ENCODE peak calls at places on chromosomes 11 and 22, in ten cellular contexts. P, K, C, R, F, I, X, S, H and Z are unnamed samples.

GRCh38 chr22:40123387-40123786 is 54.3 kb upstream of the TNRC6B start:
- DNase-seq in P (no peak), K (no peak), C (peak), R (no peak), F (no peak), I (no peak), X (no peak), S (no peak), H (no peak), Z (no peak)

GRCh38 chr11:62922653-62923371 is 1.6 kb upstream of the CHRM1 start:
- DNase-seq in P (no peak), K (no peak), C (no peak), R (no peak), F (no peak), I (no peak), X (no peak), S (peak), H (no peak), Z (no peak)

GRCh38 chr11:129960216-129961214 is 42.1 kb downstream of the PRDM10 start:
- DNase-seq in P (no peak), K (no peak), C (no peak), R (no peak), F (peak), I (no peak), X (no peak), S (no peak), H (no peak), Z (no peak)

GRCh38 chr11:27353593-27354358 is 9.2 kb downstream of the CCDC34 start:
- DNase-seq in P (no peak), K (no peak), C (no peak), R (no peak), F (no peak), I (no peak), X (no peak), S (no peak), H (no peak), Z (no peak)

GRCh38 chr22:50170453-50171318 is at the start of gene PANX2:
- DNase-seq in P (peak), K (no peak), C (no peak), R (no peak), F (no peak), I (no peak), X (no peak), S (peak), H (no peak), Z (no peak)

GRCh38 chr11:57316017-57316416 is 8.7 kb downstream of the TNKS1BP1 start:
- DNase-seq in P (peak), K (no peak), C (no peak), R (no peak), F (no peak), I (no peak), X (no peak), S (no peak), H (no peak), Z (no peak)

GRCh38 chr11:131815631-131816030 is 445.2 kb downstream of the NTM start:
- DNase-seq in P (no peak), K (peak), C (no peak), R (peak), F (no peak), I (no peak), X (no peak), S (peak), H (no peak), Z (no peak)

GRCh38 chr11:113577356-113578163 is 102.4 kb upstream of the DRD2 start:
- DNase-seq in P (no peak), K (no peak), C (no peak), R (peak), F (no peak), I (no peak), X (peak), S (peak), H (peak), Z (no peak)

GRCh38 chr11:93849201-93849600 is 1.2 kb downstream of the VSTM5 start:
- DNase-seq in P (no peak), K (no peak), C (no peak), R (no peak), F (no peak), I (no peak), X (no peak), S (no peak), H (no peak), Z (no peak)

GRCh38 chr22:29427176-29427760 is 11.1 kb upstream of the RFPL1 start:
- DNase-seq in P (no peak), K (no peak), C (no peak), R (peak), F (no peak), I (no peak), X (no peak), S (no peak), H (no peak), Z (no peak)

GRCh38 chr11:96161271-96162089 is 181.5 kb downstream of the MAML2 start:
- DNase-seq in P (no peak), K (no peak), C (no peak), R (no peak), F (no peak), I (no peak), X (no peak), S (peak), H (no peak), Z (no peak)

GRCh38 chr22:37484115-37485005 is 1.8 kb downstream of the MFNG start:
- DNase-seq in P (peak), K (no peak), C (peak), R (peak), F (no peak), I (no peak), X (peak), S (no peak), H (no peak), Z (peak)

GRCh38 chr22:19877626-19878339 is 23.1 kb upstream of the GNB1L start:
- DNase-seq in P (no peak), K (no peak), C (no peak), R (no peak), F (no peak), I (no peak), X (no peak), S (no peak), H (no peak), Z (no peak)

GRCh38 chr22:49010086-49010863 is 817.4 kb downstream of the BRD1 start:
- DNase-seq in P (no peak), K (no peak), C (no peak), R (peak), F (no peak), I (no peak), X (no peak), S (no peak), H (no peak), Z (no peak)

GRCh38 chr22:31814942-31815341 is 61.1 kb downstream of the DEPDC5 start:
- DNase-seq in P (no peak), K (no peak), C (no peak), R (no peak), F (no peak), I (no peak), X (no peak), S (no peak), H (no peak), Z (no peak)

GRCh38 chr11:61799665-61800284 is 7.1 kb downstream of the FEN1 start:
- DNase-seq in P (no peak), K (no peak), C (no peak), R (no peak), F (no peak), I (no peak), X (no peak), S (no peak), H (no peak), Z (no peak)

GRCh38 chr11:92473736-92474135 is 249.1 kb downstream of the FAT3 start:
- DNase-seq in P (no peak), K (no peak), C (no peak), R (peak), F (no peak), I (no peak), X (no peak), S (no peak), H (no peak), Z (no peak)

GRCh38 chr11:115290479-115291390 is 213.5 kb downstream of the CADM1 start:
- DNase-seq in P (no peak), K (no peak), C (no peak), R (no peak), F (no peak), I (no peak), X (no peak), S (no peak), H (no peak), Z (no peak)

GRCh38 chr11:69460540-69461257 is 20.8 kb upstream of the LINC01488 start:
- DNase-seq in P (no peak), K (no peak), C (no peak), R (no peak), F (peak), I (no peak), X (no peak), S (no peak), H (no peak), Z (no peak)

GRCh38 chr11:125214466-125215204 is 50.1 kb downstream of the PKNOX2 start:
- DNase-seq in P (no peak), K (peak), C (peak), R (no peak), F (no peak), I (no peak), X (no peak), S (no peak), H (no peak), Z (no peak)

GRCh38 chr11:65437436-65438227 is 15.0 kb downstream of the NEAT1 start:
- DNase-seq in P (no peak), K (no peak), C (no peak), R (peak), F (no peak), I (no peak), X (no peak), S (no peak), H (peak), Z (no peak)

GRCh38 chr22:22854466-22854865 is 33.1 kb upstream of the IGLL5 start:
- DNase-seq in P (no peak), K (no peak), C (no peak), R (peak), F (no peak), I (no peak), X (no peak), S (no peak), H (no peak), Z (no peak)

DNA sequence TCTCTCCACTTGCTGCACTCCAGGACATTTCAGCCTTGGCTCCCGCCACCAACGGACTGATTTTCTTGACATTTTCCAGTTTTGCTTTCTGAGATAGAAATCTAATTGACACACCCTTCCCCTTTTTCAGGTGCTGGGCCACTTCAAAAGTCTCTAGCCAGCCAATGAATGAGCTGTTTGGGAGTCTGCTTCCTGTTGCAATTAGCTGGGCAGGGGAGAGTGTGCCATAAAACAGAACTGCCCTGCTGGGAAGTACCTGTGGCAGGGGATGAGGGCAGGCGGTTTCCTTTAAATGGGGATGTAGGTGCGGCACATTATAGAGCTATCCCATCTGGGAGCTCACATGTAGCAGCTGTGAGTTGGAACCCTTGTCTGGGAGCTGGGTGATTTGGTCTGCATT is 21.1 kb upstream of the PLET1 start:
- DNase-seq in P (no peak), K (no peak), C (no peak), R (no peak), F (no peak), I (no peak), X (no peak), S (no peak), H (no peak), Z (no peak)
- H3K4me3 ChIP-seq in P (no peak), K (no peak), C (no peak), R (no peak), F (no peak), I (no peak), X (no peak), S (no peak), H (no peak), Z (no peak)

GRCh38 chr22:21660904-21661303 is 4.9 kb upstream of the PPIL2 start:
- DNase-seq in P (no peak), K (no peak), C (no peak), R (no peak), F (no peak), I (no peak), X (no peak), S (no peak), H (no peak), Z (no peak)

GRCh38 chr22:21659864-21660525 is 5.8 kb upstream of the PPIL2 start:
- DNase-seq in P (no peak), K (peak), C (no peak), R (no peak), F (no peak), I (no peak), X (no peak), S (no peak), H (no peak), Z (no peak)

GRCh38 chr22:21657361-21658118 is 8.3 kb upstream of the PPIL2 start:
- DNase-seq in P (peak), K (peak), C (peak), R (no peak), F (no peak), I (no peak), X (peak), S (peak), H (peak), Z (no peak)

GRCh38 chr22:21652547-21653545 is 10.7 kb downstream of the SDF2L1 start:
- DNase-seq in P (no peak), K (no peak), C (no peak), R (no peak), F (no peak), I (no peak), X (no peak), S (peak), H (no peak), Z (no peak)

GRCh38 chr22:21657020-21657360 is 8.8 kb upstream of the PPIL2 start:
- DNase-seq in P (no peak), K (no peak), C (no peak), R (no peak), F (no peak), I (no peak), X (no peak), S (peak), H (no peak), Z (no peak)
- H3K4me3 ChIP-seq in P (peak), K (peak), C (peak), R (peak), F (peak), I (peak), X (peak), S (peak), H (peak), Z (no peak)

DNA sequence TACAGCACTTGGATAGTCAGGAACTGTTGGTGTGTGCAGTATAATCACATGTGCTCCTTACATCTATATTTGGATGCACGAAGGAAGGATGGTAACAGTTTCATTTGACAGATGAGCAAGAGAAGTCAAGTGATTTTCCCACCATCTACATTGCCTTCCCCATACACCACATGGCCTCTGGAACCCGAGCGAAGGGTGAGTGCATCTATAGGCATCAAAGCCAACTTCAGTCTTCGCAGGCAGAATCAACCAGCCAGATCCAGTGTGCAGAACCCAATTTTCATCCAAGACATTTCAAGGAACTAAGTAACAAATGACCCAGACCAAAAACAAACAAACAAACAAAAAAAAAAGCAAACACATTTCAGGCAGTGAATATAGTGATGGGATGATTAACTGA is 85.1 kb upstream of the BLID start:
- DNase-seq in P (no peak), K (no peak), C (no peak), R (peak), F (no peak), I (no peak), X (no peak), S (no peak), H (no peak), Z (no peak)
- H3K4me3 ChIP-seq in P (peak), K (no peak), C (peak), R (peak), F (peak), I (no peak), X (no peak), S (no peak), H (no peak), Z (no peak)

DNA sequence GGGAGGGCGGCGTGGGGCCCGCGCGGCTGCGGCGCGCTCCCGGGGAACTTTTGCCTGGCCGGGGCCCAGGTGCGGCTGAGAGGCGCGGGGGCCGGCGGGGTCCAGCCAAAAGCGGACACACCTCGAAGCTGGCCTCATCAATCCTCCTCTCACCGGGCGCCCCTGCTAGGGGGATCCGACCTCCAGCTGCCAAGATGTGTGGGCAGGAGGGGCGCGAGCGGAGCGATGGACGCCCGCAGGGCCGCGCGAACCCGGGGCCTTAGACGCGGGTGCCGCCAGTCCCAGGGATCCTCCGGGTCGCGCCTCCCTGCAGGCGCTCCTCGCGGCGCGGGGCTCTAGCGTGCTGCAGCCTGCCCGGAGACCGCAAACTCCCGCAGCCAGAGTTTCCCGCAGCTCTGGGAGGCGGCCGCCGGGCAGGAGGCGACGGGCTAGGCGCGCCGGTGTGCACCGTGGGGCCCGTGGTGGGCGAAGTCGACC is 785 bp downstream of the IGSF9B start:
- DNase-seq in P (no peak), K (no peak), C (no peak), R (no peak), F (no peak), I (no peak), X (no peak), S (peak), H (no peak), Z (no peak)
- H3K4me3 ChIP-seq in P (peak), K (no peak), C (peak), R (peak), F (peak), I (peak), X (no peak), S (peak), H (peak), Z (peak)

GRCh38 chr11:8872017-8872416 is 39.0 kb upstream of the AKIP1 start:
- DNase-seq in P (no peak), K (peak), C (no peak), R (no peak), F (no peak), I (no peak), X (no peak), S (no peak), H (no peak), Z (no peak)
- H3K4me3 ChIP-seq in P (peak), K (peak), C (peak), R (peak), F (no peak), I (peak), X (no peak), S (peak), H (no peak), Z (no peak)

GRCh38 chr11:128690746-128691091 is 3.2 kb upstream of the FLI1 start:
- DNase-seq in P (no peak), K (no peak), C (no peak), R (no peak), F (no peak), I (no peak), X (no peak), S (peak), H (no peak), Z (no peak)
- H3K4me3 ChIP-seq in P (peak), K (no peak), C (peak), R (peak), F (no peak), I (no peak), X (no peak), S (peak), H (no peak), Z (no peak)

GRCh38 chr11:68269414-68270081 is 2.2 kb downstream of the C11orf24 start:
- DNase-seq in P (no peak), K (no peak), C (no peak), R (no peak), F (peak), I (no peak), X (no peak), S (no peak), H (no peak), Z (no peak)
- H3K4me3 ChIP-seq in P (peak), K (no peak), C (peak), R (no peak), F (no peak), I (no peak), X (no peak), S (no peak), H (no peak), Z (no peak)

DNA sequence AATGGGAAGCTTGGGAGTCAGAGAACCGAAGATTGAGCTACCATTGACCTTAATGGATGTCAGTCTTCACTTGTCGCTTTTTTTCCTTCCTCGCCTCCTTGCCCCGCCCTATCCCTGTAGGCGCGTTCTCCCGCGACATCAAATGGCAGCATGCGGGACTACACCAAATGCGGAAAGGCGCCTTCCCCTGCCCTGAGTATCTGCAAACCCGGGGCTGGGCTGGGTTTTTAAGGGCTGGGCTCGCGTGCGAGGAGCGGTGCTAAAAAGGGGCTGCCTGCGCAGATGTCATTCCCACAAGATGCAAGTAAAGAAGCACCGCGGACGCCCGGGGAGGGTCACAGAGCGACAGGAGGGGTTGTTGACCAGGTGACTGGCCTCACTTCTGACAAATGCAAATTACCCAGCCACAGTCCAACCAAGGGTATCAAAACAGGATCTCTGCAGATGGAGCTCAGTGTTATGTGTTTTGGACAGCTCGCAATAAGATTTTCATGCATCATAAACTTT is 4.7 kb upstream of the FAM111B start:
- DNase-seq in P (peak), K (no peak), C (peak), R (no peak), F (no peak), I (no peak), X (peak), S (peak), H (peak), Z (peak)
- H3K4me3 ChIP-seq in P (peak), K (no peak), C (peak), R (peak), F (peak), I (no peak), X (peak), S (peak), H (peak), Z (peak)

GRCh38 chr22:42994276-42994916 is 20.6 kb downstream of the PACSIN2 start:
- DNase-seq in P (no peak), K (no peak), C (no peak), R (no peak), F (no peak), I (no peak), X (no peak), S (no peak), H (no peak), Z (no peak)

GRCh38 chr22:42992092-42992491 is 22.9 kb downstream of the PACSIN2 start:
- DNase-seq in P (no peak), K (no peak), C (no peak), R (no peak), F (no peak), I (no peak), X (no peak), S (no peak), H (no peak), Z (no peak)

GRCh38 chr22:42994917-42995562 is 19.9 kb downstream of the PACSIN2 start:
- DNase-seq in P (no peak), K (no peak), C (no peak), R (no peak), F (peak), I (peak), X (no peak), S (no peak), H (peak), Z (peak)

GRCh38 chr22:42992886-42993479 is 22.0 kb downstream of the PACSIN2 start:
- DNase-seq in P (no peak), K (no peak), C (no peak), R (no peak), F (no peak), I (no peak), X (no peak), S (no peak), H (no peak), Z (no peak)

DNA sequence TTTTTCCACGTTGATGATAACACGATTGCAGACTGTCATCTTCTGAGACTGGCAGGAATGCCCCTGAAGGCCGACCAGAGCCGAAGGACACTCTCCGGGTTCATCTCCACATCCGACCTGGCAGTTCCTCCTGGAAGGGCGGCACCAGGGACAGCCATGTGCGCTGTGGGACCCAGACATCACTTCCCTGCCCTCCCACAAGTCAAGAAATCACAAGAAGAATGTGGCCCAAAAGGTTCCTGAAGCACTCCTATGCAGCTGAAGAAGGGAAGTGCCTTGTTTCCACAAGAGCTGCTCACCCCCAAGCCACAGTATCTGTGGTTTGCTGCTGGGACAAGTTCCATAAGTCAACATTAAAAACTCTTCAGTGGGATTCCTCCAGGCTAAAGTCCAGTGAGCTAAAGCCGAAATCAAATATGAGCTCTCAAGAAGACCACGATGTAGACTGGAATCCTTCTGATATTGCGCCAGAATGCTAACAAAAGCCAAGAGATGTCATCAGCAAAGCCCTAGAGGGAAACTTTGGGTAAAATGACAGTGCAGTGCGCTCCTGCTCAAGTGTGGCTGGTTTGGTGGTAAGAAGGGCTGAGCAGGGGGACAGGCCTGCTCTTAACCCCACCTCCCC is 21.2 kb downstream of the PACSIN2 start:
- DNase-seq in P (no peak), K (peak), C (no peak), R (no peak), F (no peak), I (no peak), X (no peak), S (no peak), H (no peak), Z (no peak)
- H3K4me3 ChIP-seq in P (no peak), K (no peak), C (no peak), R (peak), F (no peak), I (peak), X (no peak), S (no peak), H (peak), Z (no peak)